ENCODE peak calls at places on chromosomes 3 and 15, in five cellular contexts. F is stimulated activated naive CD8-positive, alpha-beta T cell treated with anti-CD3 and anti-CD28 coated beads, Interleukin-15, Interleukin-2, amounts not matched to agents 100 U/mL and 50 U/mL, for 24 hours; A is occipital lobe; L is cardiac fibroblast; G is stimulated activated CD8-positive, alpha-beta memory T cell treated with anti-CD3 and anti-CD28 coated beads, Interleukin-15, amount 100 ng/mL, for 1 hour. E is an unnamed sample.
A peak's percentile ranks its signal among the peaks of the same experiment; 100 is the strongest.

GRCh38 chr3:134630506-134630905 is 20.3 kb downstream of the KY start:
- DNase-seq in G (no peak), L (peak; percentile 18), A (no peak), F (no peak), E (no peak)

GRCh38 chr3:143443851-143444331 is 324.3 kb downstream of the CHST2 start:
- DNase-seq in L (peak; percentile 98), F (peak; percentile 42), G (no peak), A (no peak), E (no peak)

GRCh38 chr3:39433642-39434041 is 27.1 kb downstream of the RPSA start:
- DNase-seq in G (no peak), A (no peak), F (no peak), L (peak; percentile 72), E (no peak)

GRCh38 chr15:39684215-39684614 is 98.4 kb downstream of the FSIP1 start:
- DNase-seq in G (no peak), F (no peak), L (no peak), A (no peak), E (no peak)

GRCh38 chr15:70596354-70597055 is 166.9 kb downstream of the UACA start:
- DNase-seq in L (peak; percentile 54), G (no peak), F (peak; percentile 10), A (no peak), E (no peak)

GRCh38 chr3:130800829-130801228 is 54.2 kb upstream of the PIK3R4 start:
- DNase-seq in L (no peak), A (no peak), G (no peak), F (no peak), E (no peak)

GRCh38 chr15:68768321-68768720 is 52.4 kb downstream of the ANP32A start:
- DNase-seq in F (no peak), G (no peak), A (no peak), L (no peak), E (no peak)

GRCh38 chr3:107117922-107118576 is 259.2 kb upstream of the CCDC54 start:
- DNase-seq in F (peak; percentile 5), L (peak; percentile 90), A (peak; percentile 34), G (no peak), E (peak; percentile 73)

GRCh38 chr3:129540776-129541516 is 2.0 kb upstream of the H1-8 start:
- DNase-seq in G (no peak), F (no peak), L (no peak), A (no peak), E (no peak)

GRCh38 chr15:29018406-29018805 is 132.6 kb downstream of the APBA2 start:
- DNase-seq in G (no peak), A (no peak), L (no peak), F (no peak), E (no peak)

GRCh38 chr3:66372681-66373350 is 128.0 kb downstream of the LRIG1 start:
- DNase-seq in A (no peak), L (peak; percentile 15), F (no peak), G (no peak), E (peak; percentile 56)

GRCh38 chr15:66880380-66881155 is 178.5 kb downstream of the SMAD6 start:
- DNase-seq in L (no peak), F (no peak), A (no peak), G (no peak), E (no peak)

GRCh38 chr3:38084019-38084968 is 45.3 kb downstream of the DLEC1 start:
- DNase-seq in G (no peak), F (peak; percentile 13), A (no peak), L (peak; percentile 51), E (no peak)

GRCh38 chr3:27840807-27841594 is 118.9 kb upstream of the EOMES start:
- DNase-seq in A (no peak), F (no peak), L (no peak), G (no peak), E (no peak)

GRCh38 chr3:52831500-52832301 is 1.2 kb upstream of the ITIH4 start:
- DNase-seq in G (no peak), F (no peak), A (peak; percentile 28), L (peak; percentile 70), E (no peak)

GRCh38 chr3:27079427-27080105 is 289.6 kb downstream of the NEK10 start:
- DNase-seq in G (no peak), L (peak; percentile 12), F (no peak), A (no peak), E (no peak)

GRCh38 chr15:53962646-53963561 is 15.3 kb upstream of the UNC13C start:
- DNase-seq in L (peak; percentile 6), G (no peak), F (peak; percentile 15), A (no peak), E (peak; percentile 35)

GRCh38 chr3:55269096-55269495 is 218.0 kb downstream of the WNT5A start:
- DNase-seq in F (no peak), L (no peak), G (no peak), A (no peak), E (no peak)

GRCh38 chr15:49462242-49462641 is 39.2 kb downstream of the FGF7 start:
- DNase-seq in A (no peak), F (no peak), L (peak; percentile 41), G (no peak), E (no peak)

GRCh38 chr3:6825527-6825926 is 35.4 kb upstream of the GRM7 start:
- DNase-seq in A (no peak), L (no peak), G (no peak), F (no peak), E (no peak)

GRCh38 chr3:65888980-65889706 is 149.6 kb downstream of the MAGI1 start:
- DNase-seq in G (no peak), A (no peak), F (no peak), L (peak; percentile 95), E (no peak)

GRCh38 chr15:39834256-39834655 is 51.6 kb upstream of the FSIP1 start:
- DNase-seq in F (no peak), A (no peak), G (no peak), L (peak; percentile 32), E (no peak)

GRCh38 chr3:74845086-74845485 is 230.6 kb upstream of the CNTN3 start:
- DNase-seq in L (no peak), A (no peak), G (no peak), F (no peak), E (no peak)

GRCh38 chr15:31255732-31256384 is 70.8 kb upstream of the KLF13 start:
- DNase-seq in A (no peak), L (no peak), G (no peak), F (no peak), E (no peak)

GRCh38 chr3:61682671-61683408 is 121.5 kb downstream of the PTPRG start:
- DNase-seq in L (no peak), G (no peak), F (no peak), A (no peak), E (no peak)